ENCODE peak calls at places on chromosomes 6 and 20, in eight cellular contexts. R is prostate gland; S is endodermal cell; K is naive thymus-derived CD4-positive, alpha-beta T cell; Q is IMR-90; T is HAP-1; A is tibial nerve; N is uterus. J is an unnamed sample.

GRCh38 chr6:126117251-126117650 is 130.9 kb downstream of the TRMT11 start:
- DNase-seq in R (no peak), S (no peak), K (no peak), Q (peak; percentile 60), T (no peak), A (no peak), N (no peak), J (no peak)

GRCh38 chr20:46661659-46662058 is 10.4 kb upstream of the SLC13A3 start:
- DNase-seq in R (no peak), S (no peak), K (no peak), Q (no peak), T (no peak), A (no peak), N (no peak), J (no peak)

GRCh38 chr20:53163486-53163885 is 191.3 kb downstream of the TSHZ2 start:
- DNase-seq in R (no peak), S (no peak), K (no peak), Q (peak; percentile 10), T (no peak), A (no peak), N (no peak), J (no peak)

GRCh38 chr6:82363368-82364086 is at the start of gene TPBG:
- DNase-seq in R (peak; percentile 42), S (peak; percentile 96), K (no peak), Q (peak; percentile 82), T (peak; percentile 85), A (no peak), N (peak; percentile 59), J (no peak)

GRCh38 chr6:42698217-42698616 is 24.2 kb downstream of the PRPH2 start:
- DNase-seq in R (no peak), S (peak; percentile 64), K (no peak), Q (no peak), T (no peak), A (no peak), N (no peak), J (no peak)

GRCh38 chr6:165884813-165885765 is 222.0 kb upstream of the PDE10A start:
- DNase-seq in R (peak; percentile 33), S (peak; percentile 96), K (peak; percentile 44), Q (peak; percentile 68), T (peak; percentile 91), A (peak; percentile 74), N (peak; percentile 85), J (peak; percentile 81)

GRCh38 chr20:34516874-34517542 is 786 bp downstream of the DYNLRB1 start:
- DNase-seq in R (no peak), S (no peak), K (no peak), Q (no peak), T (peak; percentile 53), A (no peak), N (peak; percentile 28), J (peak; percentile 67)

GRCh38 chr6:4964675-4965336 is 39.0 kb downstream of the RPP40 start:
- DNase-seq in R (no peak), S (no peak), K (no peak), Q (no peak), T (no peak), A (no peak), N (no peak), J (no peak)

GRCh38 chr6:49430866-49431265 is 32.2 kb downstream of the MMUT start:
- DNase-seq in R (no peak), S (no peak), K (no peak), Q (no peak), T (no peak), A (no peak), N (no peak), J (no peak)

GRCh38 chr20:60694763-60695162 is 557.3 kb upstream of the CDH4 start:
- DNase-seq in R (no peak), S (no peak), K (no peak), Q (peak; percentile 47), T (no peak), A (no peak), N (no peak), J (no peak)

GRCh38 chr20:36548006-36548315 is 6.6 kb downstream of the MYL9 start:
- DNase-seq in R (no peak), S (peak; percentile 92), K (no peak), Q (no peak), T (peak; percentile 46), A (no peak), N (no peak), J (no peak)

GRCh38 chr6:99603421-99604160 is 3.0 kb upstream of the PRDM13 start:
- DNase-seq in R (no peak), S (peak; percentile 93), K (no peak), Q (peak; percentile 8), T (peak; percentile 83), A (no peak), N (no peak), J (no peak)

GRCh38 chr6:108168980-108169800 is 3.4 kb downstream of the NR2E1 start:
- DNase-seq in R (no peak), S (peak; percentile 78), K (no peak), Q (no peak), T (no peak), A (no peak), N (no peak), J (no peak)

GRCh38 chr6:108168026-108168463 is 2.2 kb downstream of the NR2E1 start:
- DNase-seq in R (no peak), S (peak; percentile 73), K (no peak), Q (no peak), T (no peak), A (no peak), N (no peak), J (no peak)

GRCh38 chr6:108167449-108167903 is 1.7 kb downstream of the NR2E1 start:
- DNase-seq in R (no peak), S (peak; percentile 86), K (no peak), Q (no peak), T (no peak), A (no peak), N (no peak), J (no peak)

GRCh38 chr6:108169801-108170606 is 4.2 kb downstream of the NR2E1 start:
- DNase-seq in R (no peak), S (peak; percentile 67), K (no peak), Q (no peak), T (no peak), A (no peak), N (no peak), J (no peak)

DNA sequence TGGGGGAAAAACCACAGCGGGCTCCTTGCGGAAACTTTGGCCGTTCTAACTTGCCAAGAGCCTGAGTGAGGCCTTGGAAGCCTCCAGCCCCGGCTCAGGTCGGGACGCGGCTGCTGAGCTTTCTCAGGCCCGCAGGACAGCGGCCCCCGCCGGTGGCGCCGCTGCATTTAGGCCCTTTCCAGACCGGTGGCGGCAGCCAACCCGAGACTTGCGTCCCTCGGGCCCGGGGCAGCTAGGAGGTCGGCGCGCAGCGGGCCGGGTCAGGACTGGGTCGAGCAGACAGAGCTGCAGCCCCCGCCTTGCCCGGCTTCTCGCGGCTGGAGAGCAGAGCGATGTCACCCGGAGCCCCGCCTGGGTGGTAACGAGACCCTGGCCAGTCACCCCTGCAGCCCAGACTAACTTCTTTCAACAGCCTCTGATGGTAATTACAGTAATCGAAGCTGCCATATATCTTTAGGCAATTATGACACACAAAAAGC is 2.7 kb downstream of the NR2E1 start:
- DNase-seq in R (no peak), S (peak; percentile 88), K (no peak), Q (no peak), T (no peak), A (no peak), N (no peak), J (no peak)
- H3K4me3 ChIP-seq in R (no peak overlapping the region), S (peak overlapping the region; percentile 73), K (peak overlapping the region; percentile 24), Q (no peak overlapping the region), T (no peak overlapping the region), A (peak overlapping the region; percentile 24), N (no peak overlapping the region), J (no peak overlapping the region)

GRCh38 chr20:19275038-19275629 is 62.7 kb downstream of the SLC24A3 start:
- DNase-seq in R (no peak), S (no peak), K (no peak), Q (no peak), T (no peak), A (no peak), N (no peak), J (no peak)
- H3K4me1 ChIP-seq in R (no peaks in the 10 kb centered on the region), S (peaks cover 7% of the 10 kb centered on the region), K (no peaks in the 10 kb centered on the region), Q (no peaks in the 10 kb centered on the region), T (no peaks in the 10 kb centered on the region), A (peaks cover 14% of the 10 kb centered on the region), N (peaks cover 10% of the 10 kb centered on the region), J (no peaks in the 10 kb centered on the region)

GRCh38 chr6:100796049-100796823 is 84.9 kb downstream of the ASCC3 start:
- DNase-seq in R (no peak), S (no peak), K (no peak), Q (no peak), T (no peak), A (no peak), N (no peak), J (no peak)

GRCh38 chr6:100803264-100803663 is 77.9 kb downstream of the ASCC3 start:
- DNase-seq in R (peak; percentile 44), S (no peak), K (no peak), Q (no peak), T (no peak), A (no peak), N (no peak), J (no peak)

GRCh38 chr6:100806280-100806679 is 74.8 kb downstream of the ASCC3 start:
- DNase-seq in R (no peak), S (no peak), K (no peak), Q (no peak), T (no peak), A (no peak), N (no peak), J (no peak)

DNA sequence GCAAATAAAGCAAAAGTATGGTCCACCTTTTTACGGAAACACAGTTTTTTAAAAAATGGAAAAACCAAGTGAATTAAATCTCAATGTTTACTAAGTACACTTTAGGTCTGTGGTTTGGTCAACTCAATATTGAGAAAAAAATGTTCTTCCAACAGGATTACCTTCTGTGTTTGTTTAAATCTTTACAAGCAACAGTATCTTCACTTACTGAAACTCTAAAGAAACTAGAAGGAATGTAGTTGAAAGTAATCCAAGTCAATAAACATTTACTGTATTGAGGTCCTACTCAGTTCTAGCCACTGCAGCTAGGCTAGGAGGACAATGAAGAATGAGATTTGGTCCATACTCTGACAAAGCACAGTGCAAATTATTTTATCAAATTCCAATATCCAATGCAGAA is 80.1 kb downstream of the ASCC3 start:
- DNase-seq in R (no peak), S (no peak), K (no peak), Q (no peak), T (no peak), A (no peak), N (no peak), J (no peak)
- H3K4me3 ChIP-seq in R (no peak overlapping the region), S (no peak overlapping the region), K (no peak overlapping the region), Q (no peak overlapping the region), T (no peak overlapping the region), A (no peak overlapping the region), N (no peak overlapping the region), J (no peak overlapping the region)

GRCh38 chr20:32435449-32436107 is 77.4 kb downstream of the ASXL1 start:
- DNase-seq in R (no peak), S (peak; percentile 18), K (no peak), Q (no peak), T (no peak), A (no peak), N (no peak), J (no peak)

GRCh38 chr20:32438331-32438858 is 80.3 kb downstream of the ASXL1 start:
- DNase-seq in R (no peak), S (peak; percentile 19), K (no peak), Q (no peak), T (no peak), A (no peak), N (no peak), J (no peak)

GRCh38 chr20:32437391-32438074 is 79.4 kb downstream of the ASXL1 start:
- DNase-seq in R (no peak), S (peak; percentile 72), K (no peak), Q (no peak), T (no peak), A (no peak), N (no peak), J (no peak)

GRCh38 chr20:32436142-32436861 is 78.2 kb downstream of the ASXL1 start:
- DNase-seq in R (no peak), S (peak; percentile 17), K (no peak), Q (no peak), T (no peak), A (no peak), N (no peak), J (no peak)

GRCh38 chr20:32436968-32437367 is 78.8 kb downstream of the ASXL1 start:
- DNase-seq in R (no peak), S (peak; percentile 18), K (no peak), Q (no peak), T (no peak), A (no peak), N (no peak), J (no peak)
- H3K4me1 ChIP-seq in R (no peaks in the 10 kb centered on the region), S (no peaks in the 10 kb centered on the region), K (no peaks in the 10 kb centered on the region), Q (peaks cover 7% of the 10 kb centered on the region), T (peaks cover 6% of the 10 kb centered on the region), A (no peaks in the 10 kb centered on the region), N (no peaks in the 10 kb centered on the region), J (no peaks in the 10 kb centered on the region)

J was measured in DND-41.